ENCODE peak calls at places on chromosome 17, in nine cellular contexts. V is MM.1S, J is esophagus muscularis mucosa, K is colonic mucosa, M is uterus, B is tibial artery, Q is neural progenitor cell, H is sigmoid colon, P is lower lobe of right lung. Y is an unnamed sample. For H3K4me1, the result is how much of the 10 kb centered on the place peaks cover.

GRCh38 chr17:13721705-13722104 is 120.0 kb upstream of the HS3ST3A1 start:
- DNase-seq in B (no peak), H (no peak), P (no peak), K (no peak), M (no peak), Q (no peak), J (peak), V (no peak), Y (no peak)

GRCh38 chr17:1312261-1312870 is 32.9 kb downstream of the TRARG1 start:
- DNase-seq in Q (peak), K (no peak), B (no peak), P (no peak), M (no peak), J (no peak), V (no peak), H (no peak), Y (no peak)

GRCh38 chr17:18181358-18181757 is 2.3 kb upstream of the ALKBH5 start:
- DNase-seq in V (no peak), B (no peak), H (no peak), Q (no peak), J (no peak), M (peak), K (no peak), P (no peak), Y (no peak)

GRCh38 chr17:69246726-69247375 is 18.2 kb upstream of the ABCA10 start:
- DNase-seq in B (no peak), P (no peak), H (no peak), M (no peak), J (no peak), Q (peak), K (no peak), V (peak), Y (no peak)

GRCh38 chr17:44360826-44361225 is 2.8 kb downstream of the FAM171A2 start:
- DNase-seq in M (peak), H (no peak), P (no peak), J (no peak), V (no peak), B (no peak), Q (peak), K (no peak), Y (no peak)

GRCh38 chr17:27981978-27982377 is 60.5 kb upstream of the NLK start:
- DNase-seq in B (no peak), H (no peak), M (no peak), K (no peak), V (no peak), J (no peak), Q (no peak), P (no peak), Y (no peak)

GRCh38 chr17:10737168-10737622 is 7.4 kb upstream of the TMEM220 start:
- DNase-seq in B (no peak), H (peak), K (peak), M (peak), V (peak), J (no peak), Q (peak), P (peak), Y (peak)

GRCh38 chr17:10574324-10574723 is 24.9 kb upstream of the MYH2 start:
- DNase-seq in B (no peak), J (no peak), M (no peak), Q (no peak), K (no peak), V (no peak), P (no peak), H (no peak), Y (no peak)

GRCh38 chr17:50148226-50149098 is 2.0 kb downstream of the PPP1R9B start:
- DNase-seq in V (peak), B (peak), Q (peak), H (no peak), K (peak), J (no peak), P (peak), M (peak), Y (peak)

GRCh38 chr17:67442787-67443624 is 65.9 kb downstream of the PITPNC1 start:
- DNase-seq in H (no peak), K (no peak), M (peak), B (no peak), Q (peak), J (no peak), P (no peak), V (no peak), Y (no peak)

GRCh38 chr17:67440311-67441051 is 63.4 kb downstream of the PITPNC1 start:
- DNase-seq in B (no peak), P (no peak), V (no peak), Q (no peak), H (no peak), M (no peak), J (no peak), K (no peak), Y (no peak)

GRCh38 chr17:67438669-67439068 is 61.6 kb downstream of the PITPNC1 start:
- DNase-seq in H (no peak), J (no peak), Q (peak), B (no peak), M (no peak), K (no peak), P (no peak), V (no peak), Y (no peak)

GRCh38 chr17:67439269-67439668 is 62.2 kb downstream of the PITPNC1 start:
- DNase-seq in B (no peak), H (no peak), Q (no peak), V (no peak), K (no peak), M (no peak), J (no peak), P (no peak), Y (no peak)

GRCh38 chr17:67441052-67441738 is 64.1 kb downstream of the PITPNC1 start:
- DNase-seq in V (no peak), H (no peak), M (peak), Q (peak), P (no peak), B (no peak), K (peak), J (peak), Y (peak)
- H3K4me3 ChIP-seq in V (no peak), H (no peak), M (no peak), Q (peak), P (peak), B (no peak), K (peak), J (no peak), Y (no peak)

GRCh38 chr17:67212716-67213417 is 32.1 kb downstream of the HELZ start:
- DNase-seq in H (no peak), P (no peak), M (no peak), B (no peak), J (no peak), V (no peak), Q (no peak), K (no peak), Y (peak)
- H3K4me1 ChIP-seq in H (under half), P (under half), M (under half), B (under half), J (under half), V (under half), Q (under half), K (under half), Y (under half)

GRCh38 chr17:7383371-7383741 is 2.5 kb downstream of the TNK1 start:
- DNase-seq in M (no peak), Q (no peak), V (no peak), J (no peak), B (no peak), H (no peak), K (no peak), P (no peak), Y (no peak)
- H3K4me3 ChIP-seq in M (no peak), Q (no peak), V (no peak), J (peak), B (peak), H (peak), K (peak), P (peak), Y (no peak)

GRCh38 chr17:58283674-58284612 is 3.2 kb upstream of the MPO start:
- DNase-seq in J (no peak), K (no peak), Q (no peak), B (no peak), P (no peak), M (no peak), H (peak), V (no peak), Y (no peak)

GRCh38 chr17:58284613-58285421 is 4.1 kb upstream of the MPO start:
- DNase-seq in J (no peak), M (no peak), B (no peak), H (peak), K (no peak), P (no peak), Q (peak), V (no peak), Y (no peak)

GRCh38 chr17:58285422-58285810 is 4.7 kb upstream of the MPO start:
- DNase-seq in P (no peak), V (no peak), M (no peak), Q (no peak), B (no peak), H (peak), K (no peak), J (no peak), Y (no peak)

GRCh38 chr17:58294034-58294433 is 13.3 kb upstream of the MPO start:
- DNase-seq in Q (no peak), P (no peak), J (no peak), V (no peak), H (no peak), B (no peak), K (no peak), M (no peak), Y (no peak)

DNA sequence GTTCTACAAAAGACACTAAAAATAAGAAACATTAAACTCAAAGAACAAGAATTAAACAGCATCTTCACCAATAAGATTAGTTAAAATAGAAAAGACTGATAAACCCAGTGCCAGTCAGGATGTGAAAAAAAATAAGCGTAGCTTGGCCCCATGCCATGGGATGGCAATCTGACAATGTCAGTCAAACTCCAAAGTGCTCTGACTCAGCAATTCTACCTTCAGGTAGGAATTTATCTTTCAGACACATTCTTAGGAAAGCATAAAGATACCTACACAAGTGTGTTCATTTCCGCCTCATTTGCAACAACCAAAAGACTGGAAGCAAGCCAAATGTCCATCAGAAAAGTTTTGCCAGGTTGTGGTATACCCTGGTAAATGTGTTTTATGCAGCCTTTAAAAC is 9.1 kb upstream of the MPO start:
- DNase-seq in V (no peak), P (no peak), Q (no peak), K (no peak), J (peak), M (no peak), H (no peak), B (no peak), Y (no peak)
- H3K4me1 ChIP-seq in V (under half), P (under half), Q (under half), K (under half), J (under half), M (under half), H (under half), B (under half), Y (under half)

DNA sequence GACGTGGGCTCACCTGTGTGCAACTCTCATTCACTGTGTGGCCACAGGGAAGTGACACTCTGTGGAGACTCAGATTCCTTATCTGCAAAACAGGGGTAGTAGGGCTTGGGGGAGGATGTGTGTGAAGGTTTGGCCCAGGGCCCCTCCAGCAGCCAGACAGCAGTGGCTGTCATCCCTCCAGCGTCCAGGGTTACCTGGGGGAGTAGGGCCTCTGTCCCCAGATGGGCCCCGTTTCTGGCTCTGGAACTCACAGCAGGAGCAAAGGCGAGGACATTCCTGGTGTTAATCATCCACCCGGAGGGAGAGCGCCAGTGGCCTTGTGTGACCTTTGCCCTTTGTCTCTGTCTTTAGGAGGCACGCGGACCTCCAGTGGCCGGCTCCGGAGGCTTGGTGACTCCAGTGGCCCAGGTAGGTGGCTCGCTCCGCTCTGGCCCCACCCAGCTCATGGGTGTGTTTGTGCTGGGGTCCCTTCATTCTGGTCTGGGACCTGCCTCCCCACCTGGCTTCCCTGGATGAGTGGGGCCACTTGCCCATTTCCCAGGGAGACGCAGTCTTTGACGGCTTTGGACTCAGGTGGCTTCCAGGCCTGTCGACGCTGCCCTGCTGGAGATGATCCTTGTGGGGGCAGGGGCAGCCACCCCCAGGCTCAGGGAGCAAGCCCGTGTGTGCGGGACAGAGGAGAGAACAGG is 166.2 kb downstream of the SEC14L1 start:
- DNase-seq in K (peak), M (no peak), Q (no peak), J (no peak), H (no peak), P (no peak), V (no peak), B (no peak), Y (peak)
- H3K4me3 ChIP-seq in K (no peak), M (no peak), Q (no peak), J (no peak), H (no peak), P (no peak), V (no peak), B (no peak), Y (no peak)

GRCh38 chr17:81306491-81306890 is 11.4 kb upstream of the SLC38A10 start:
- DNase-seq in M (no peak), P (no peak), Q (no peak), H (no peak), V (no peak), B (no peak), K (no peak), J (no peak), Y (no peak)

GRCh38 chr17:81305051-81305630 is 10.0 kb upstream of the SLC38A10 start:
- DNase-seq in B (no peak), V (no peak), Q (no peak), M (no peak), H (no peak), P (no peak), K (no peak), J (no peak), Y (no peak)

GRCh38 chr17:81307636-81308035 is 12.5 kb upstream of the SLC38A10 start:
- DNase-seq in M (no peak), H (no peak), B (no peak), P (no peak), Q (no peak), K (no peak), J (no peak), V (no peak), Y (no peak)

GRCh38 chr17:81308161-81308560 is 13.1 kb upstream of the SLC38A10 start:
- DNase-seq in B (no peak), M (no peak), P (no peak), H (no peak), J (no peak), Q (no peak), V (no peak), K (no peak), Y (no peak)

DNA sequence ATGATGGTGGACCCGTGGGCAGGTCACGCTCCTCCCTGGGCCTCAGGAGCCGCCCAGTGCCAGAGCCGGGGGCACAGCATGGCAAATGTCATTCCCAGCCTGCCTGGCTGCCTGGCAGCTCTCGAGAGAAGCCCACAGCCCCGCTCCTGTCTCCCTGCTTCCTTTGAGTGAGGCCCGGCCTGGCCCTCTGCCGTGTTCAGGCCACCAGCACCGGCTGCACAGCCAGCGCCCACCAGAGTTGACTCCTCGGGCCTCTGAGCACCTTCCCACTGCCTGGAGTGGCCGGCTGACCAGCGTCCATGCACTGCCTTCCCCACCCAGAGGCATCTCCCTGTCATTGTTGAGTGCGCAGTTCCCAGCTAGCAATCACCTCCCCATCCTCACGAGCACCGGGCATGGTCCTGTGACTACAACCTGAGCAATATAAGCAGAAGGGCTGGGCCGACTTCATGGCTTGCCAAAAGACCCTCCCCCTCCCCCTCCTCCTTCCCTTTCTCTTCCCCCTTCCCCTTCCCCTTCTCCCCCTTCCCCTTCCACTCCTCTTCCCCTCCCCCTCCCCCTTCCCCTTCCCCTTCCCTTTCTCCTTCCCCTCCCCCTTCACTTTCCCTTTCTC is 11.9 kb upstream of the SLC38A10 start:
- DNase-seq in J (no peak), B (no peak), P (no peak), Q (no peak), H (no peak), M (no peak), V (no peak), K (no peak), Y (no peak)
- H3K4me1 ChIP-seq in J (under half), B (under half), P (under half), Q (under half), H (under half), M (under half), V (under half), K (under half), Y (under half)

GRCh38 chr17:41449008-41449407 is 8.2 kb upstream of the KRT38 start:
- DNase-seq in J (no peak), K (no peak), Q (no peak), P (no peak), V (no peak), H (no peak), M (no peak), B (no peak), Y (no peak)
- H3K4me3 ChIP-seq in J (no peak), K (no peak), Q (no peak), P (no peak), V (no peak), H (no peak), M (no peak), B (no peak), Y (no peak)

DNA sequence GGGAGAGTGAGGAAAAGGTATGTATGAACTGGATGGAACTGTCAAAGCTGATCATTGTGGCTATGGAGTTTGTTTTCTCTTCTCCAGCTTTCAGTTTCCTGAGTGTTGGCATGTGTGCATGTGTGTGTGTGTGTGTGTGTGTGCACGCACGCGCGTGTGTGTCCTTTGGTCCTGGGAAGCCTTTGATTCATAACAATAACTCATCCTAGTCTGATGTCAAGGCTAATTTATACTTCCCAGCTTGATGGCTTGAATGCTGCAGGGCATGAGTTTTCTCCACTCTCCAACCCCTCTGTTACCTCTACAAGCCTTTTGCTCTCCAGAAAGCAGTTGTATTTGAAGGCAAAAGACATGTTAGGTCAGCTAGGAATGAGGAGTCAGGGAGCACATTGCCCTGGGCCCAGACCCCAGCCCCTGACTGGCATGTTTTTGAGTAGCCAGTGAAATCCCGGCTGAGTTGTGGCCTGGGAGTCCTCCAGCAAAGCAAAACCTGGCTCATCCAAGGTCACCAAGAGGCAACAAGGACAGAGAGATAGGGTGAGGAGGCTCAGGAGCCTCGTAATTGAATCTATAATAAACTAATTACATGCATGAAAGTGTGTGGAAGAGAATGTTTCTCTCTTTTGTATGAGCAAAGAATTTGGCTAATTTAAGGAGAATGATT is 8.9 kb upstream of the CDC42EP4 start:
- DNase-seq in B (no peak), P (no peak), K (no peak), H (no peak), M (no peak), V (no peak), Q (no peak), J (no peak), Y (no peak)
- H3K4me1 ChIP-seq in B (under half), P (under half), K (under half), H (under half), M (under half), V (under half), Q (under half), J (under half), Y (under half)

GRCh38 chr17:77089118-77089477 is 51.7 kb upstream of the SEC14L1 start:
- DNase-seq in J (no peak), P (no peak), M (no peak), V (peak), B (no peak), K (no peak), Q (no peak), H (no peak), Y (peak)

GRCh38 chr17:77086433-77087010 is 54.2 kb upstream of the SEC14L1 start:
- DNase-seq in B (peak), K (peak), H (peak), Q (peak), M (peak), J (peak), V (peak), P (peak), Y (peak)

GRCh38 chr17:77088455-77089117 is 52.2 kb upstream of the SEC14L1 start:
- DNase-seq in B (peak), P (peak), H (peak), J (peak), M (peak), K (peak), V (peak), Q (peak), Y (peak)

GRCh38 chr17:77085916-77086432 is 54.8 kb upstream of the SEC14L1 start:
- DNase-seq in V (peak), B (no peak), H (no peak), Q (no peak), K (no peak), P (no peak), M (no peak), J (no peak), Y (no peak)

DNA sequence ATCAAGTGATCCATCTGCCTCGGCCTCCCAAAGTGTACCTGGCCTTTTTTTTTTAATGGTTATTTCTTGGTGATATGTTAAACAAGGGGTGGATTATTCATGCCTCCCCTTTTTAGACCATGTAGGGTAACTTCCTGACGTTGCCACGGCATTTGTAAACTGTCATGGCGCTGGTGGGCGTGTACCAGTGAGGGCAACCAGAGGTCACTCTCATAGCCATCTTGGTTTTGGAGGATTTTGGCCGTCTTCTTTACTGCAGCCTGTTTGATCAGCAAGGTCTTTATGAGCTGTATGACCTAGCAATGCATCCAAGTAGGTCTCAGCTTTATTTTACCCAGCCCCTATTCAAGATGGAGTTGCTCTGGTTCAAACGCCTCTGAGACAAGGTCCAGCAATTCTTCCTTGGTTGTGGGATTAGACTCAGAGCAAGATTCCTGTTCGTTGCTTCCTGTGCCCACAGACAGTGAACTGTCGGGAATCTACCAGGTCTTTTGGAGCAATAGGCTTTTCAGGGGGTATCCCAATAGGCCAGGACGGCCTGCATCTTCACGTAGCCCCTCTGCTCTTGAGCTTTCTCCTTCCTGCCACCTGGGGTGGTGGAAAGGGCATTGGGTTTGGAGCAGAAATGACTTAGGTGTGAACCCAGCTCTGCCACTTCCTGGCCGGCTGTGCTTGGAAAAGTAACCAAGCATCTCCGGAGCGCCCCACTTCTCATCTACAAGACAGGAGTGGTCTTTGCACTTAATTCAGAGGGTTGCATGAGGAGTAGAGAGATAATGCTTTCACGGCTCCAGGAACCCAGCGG is 52.9 kb upstream of the SEC14L1 start:
- DNase-seq in Q (no peak), P (no peak), V (no peak), H (no peak), J (no peak), K (no peak), B (no peak), M (no peak), Y (no peak)
- H3K4me3 ChIP-seq in Q (peak), P (peak), V (peak), H (peak), J (peak), K (peak), B (peak), M (peak), Y (no peak)

Y was measured in mucosa of descending colon.